ENCODE peak calls at places on chromosomes 7 and 10, in ten cellular contexts. J is GM03348; B is HEK293T; I is NCI-H774; Q is NCI-H1417 treated with DMSO at 0.1 percent for 48 hours; D is COLO829; F is kidney tubule cell; M is HCT116; V is adipocyte; R is stimulated activated CD8-positive, alpha-beta memory T cell treated with anti-CD3 and anti-CD28 coated beads, Interleukin-7, amount 100 ng/mL, for 48 hours. Z is an unnamed sample.

GRCh38 chr10:110067960-110068770 is 60.4 kb downstream of the ADD3 start:
- DNase-seq in J (peak; percentile 52), B (peak; percentile 13), I (no peak), Q (no peak), D (no peak), F (no peak), M (no peak), V (peak; percentile 67), R (peak; percentile 40), Z (no peak)

GRCh38 chr10:68871105-68871711 is 29.9 kb upstream of the DDX50 start:
- DNase-seq in J (peak; percentile 28), B (no peak), I (no peak), Q (peak; percentile 3), D (no peak), F (peak; percentile 58), M (no peak), V (peak; percentile 69), R (no peak), Z (peak; percentile 2)

GRCh38 chr7:111424768-111425167 is 137.5 kb downstream of the IMMP2L start:
- DNase-seq in J (peak; percentile 40), B (no peak), I (no peak), Q (no peak), D (peak; percentile 13), F (peak; percentile 81), M (no peak), V (peak; percentile 44), R (no peak), Z (peak; percentile 36)

GRCh38 chr7:27110163-27110976 is 7.9 kb upstream of the HOXA2 start:
- DNase-seq in J (peak; percentile 73), B (peak; percentile 79), I (no peak), Q (no peak), D (no peak), F (peak; percentile 79), M (no peak), V (no peak), R (no peak), Z (no peak)

GRCh38 chr7:100489824-100490223 is 6.1 kb downstream of the NYAP1 start:
- DNase-seq in J (peak; percentile 81), B (peak; percentile 76), I (peak; percentile 96), Q (peak; percentile 95), D (peak; percentile 69), F (peak; percentile 86), M (no peak), V (peak; percentile 66), R (no peak), Z (peak; percentile 68)

GRCh38 chr10:62788861-62789467 is 15.6 kb upstream of the ADO start:
- DNase-seq in J (peak; percentile 39), B (no peak), I (no peak), Q (no peak), D (no peak), F (no peak), M (no peak), V (peak; percentile 69), R (no peak), Z (no peak)

GRCh38 chr10:3056280-3057037 is 10.9 kb upstream of the PFKP start:
- DNase-seq in J (no peak), B (no peak), I (no peak), Q (no peak), D (no peak), F (peak; percentile 90), M (no peak), V (no peak), R (no peak), Z (no peak)

GRCh38 chr10:119022846-119023552 is 6.5 kb upstream of the NANOS1 start:
- DNase-seq in J (peak; percentile 87), B (no peak), I (no peak), Q (no peak), D (no peak), F (peak; percentile 74), M (no peak), V (peak; percentile 80), R (no peak), Z (peak; percentile 13)

GRCh38 chr7:27269455-27269854 is 26.9 kb downstream of the EVX1 start:
- DNase-seq in J (no peak), B (no peak), I (no peak), Q (no peak), D (no peak), F (no peak), M (no peak), V (no peak), R (no peak), Z (no peak)

GRCh38 chr7:136016649-136017395 is 39.7 kb upstream of the MTPN start:
- DNase-seq in J (no peak), B (no peak), I (no peak), Q (no peak), D (no peak), F (no peak), M (no peak), V (no peak), R (no peak), Z (no peak)

GRCh38 chr10:88968316-88968882 is 15.8 kb upstream of the ACTA2 start:
- DNase-seq in J (peak; percentile 22), B (no peak), I (no peak), Q (no peak), D (no peak), F (no peak), M (no peak), V (peak; percentile 64), R (no peak), Z (no peak)

GRCh38 chr10:86851329-86852207 is 95.1 kb downstream of the BMPR1A start:
- DNase-seq in J (peak; percentile 62), B (no peak), I (no peak), Q (no peak), D (no peak), F (no peak), M (no peak), V (peak; percentile 68), R (no peak), Z (no peak)

GRCh38 chr7:46993396-46993795 is 588.5 kb downstream of the TNS3 start:
- DNase-seq in J (peak; percentile 50), B (no peak), I (no peak), Q (no peak), D (no peak), F (no peak), M (no peak), V (peak; percentile 71), R (no peak), Z (no peak)

GRCh38 chr7:4265676-4266075 is 416.4 kb upstream of the FOXK1 start:
- DNase-seq in J (no peak), B (no peak), I (no peak), Q (no peak), D (no peak), F (no peak), M (no peak), V (no peak), R (no peak), Z (no peak)

GRCh38 chr10:3622427-3622826 is 162.6 kb downstream of the KLF6 start:
- DNase-seq in J (no peak), B (no peak), I (no peak), Q (no peak), D (no peak), F (no peak), M (no peak), V (no peak), R (peak; percentile 8), Z (no peak)

GRCh38 chr7:104267701-104268368 is 60.0 kb upstream of the ORC5 start:
- DNase-seq in J (peak; percentile 41), B (peak; percentile 14), I (no peak), Q (no peak), D (peak; percentile 59), F (peak; percentile 25), M (no peak), V (peak; percentile 44), R (no peak), Z (peak; percentile 53)

GRCh38 chr7:88500146-88500545 is 193.5 kb upstream of the STEAP4 start:
- DNase-seq in J (no peak), B (no peak), I (no peak), Q (no peak), D (no peak), F (no peak), M (no peak), V (no peak), R (no peak), Z (no peak)

GRCh38 chr7:79421751-79422150 is 31.7 kb downstream of the MAGI2 start:
- DNase-seq in J (no peak), B (no peak), I (no peak), Q (no peak), D (no peak), F (no peak), M (no peak), V (no peak), R (no peak), Z (no peak)

GRCh38 chr10:87705339-87705738 is 45.7 kb downstream of the PAPSS2 start:
- DNase-seq in J (peak; percentile 43), B (no peak), I (no peak), Q (no peak), D (peak; percentile 6), F (peak; percentile 19), M (no peak), V (peak; percentile 66), R (no peak), Z (no peak)

GRCh38 chr10:117444497-117445040 is 69.3 kb upstream of the PDZD8 start:
- DNase-seq in J (no peak), B (no peak), I (no peak), Q (no peak), D (no peak), F (peak; percentile 69), M (no peak), V (no peak), R (no peak), Z (no peak)

GRCh38 chr7:26034386-26034785 is 117.6 kb upstream of the NFE2L3 start:
- DNase-seq in J (no peak), B (no peak), I (no peak), Q (no peak), D (no peak), F (no peak), M (no peak), V (no peak), R (no peak), Z (no peak)

GRCh38 chr10:11164806-11165590 is 147.3 kb downstream of the CELF2 start:
- DNase-seq in J (peak; percentile 75), B (peak; percentile 46), I (no peak), Q (no peak), D (peak; percentile 89), F (peak; percentile 72), M (no peak), V (peak; percentile 10), R (peak; percentile 68), Z (peak; percentile 66)

Z was measured in dermis blood vessel endothelial cell.